ENCODE peak calls at places on chromosomes 13 and 19, in ten cellular contexts. R, J, L, D, O, H, U, K, E and P are unnamed samples.
A peak's percentile ranks its signal among the peaks of the same experiment; 100 is the strongest.

GRCh38 chr19:8261881-8262280 is 46.3 kb downstream of the CD320 start:
- DNase-seq in R (no peak), J (no peak), L (no peak), D (no peak), O (no peak), H (no peak), U (no peak), K (no peak), E (no peak), P (no peak)

GRCh38 chr19:13794388-13794751 is 873 bp upstream of the ZSWIM4 start:
- DNase-seq in R (peak; percentile 89), J (peak; percentile 68), L (no peak), D (peak; percentile 93), O (peak; percentile 93), H (no peak), U (peak; percentile 94), K (peak; percentile 98), E (peak; percentile 80), P (peak; percentile 80)

GRCh38 chr13:86082116-86082515 is 282.9 kb upstream of the SLITRK6 start:
- DNase-seq in R (no peak), J (no peak), L (no peak), D (no peak), O (no peak), H (no peak), U (no peak), K (no peak), E (no peak), P (no peak)

GRCh38 chr19:17775245-17775927 is 19.6 kb upstream of the B3GNT3 start:
- DNase-seq in R (no peak), J (peak; percentile 43), L (no peak), D (no peak), O (peak; percentile 46), H (no peak), U (no peak), K (peak; percentile 9), E (peak; percentile 78), P (no peak)

GRCh38 chr13:22077205-22077683 is 406.4 kb downstream of the FGF9 start:
- DNase-seq in R (no peak), J (no peak), L (no peak), D (no peak), O (no peak), H (no peak), U (no peak), K (no peak), E (no peak), P (no peak)

GRCh38 chr19:54532528-54532927 is 29.9 kb downstream of the LAIR2 start:
- DNase-seq in R (no peak), J (no peak), L (no peak), D (no peak), O (no peak), H (no peak), U (no peak), K (no peak), E (no peak), P (peak; percentile 34)

GRCh38 chr13:108561152-108561551 is 68.3 kb upstream of the MYO16 start:
- DNase-seq in R (no peak), J (no peak), L (no peak), D (no peak), O (no peak), H (no peak), U (no peak), K (no peak), E (no peak), P (no peak)

GRCh38 chr19:34985249-34986022 is 14.7 kb upstream of the GRAMD1A start:
- DNase-seq in R (peak; percentile 82), J (peak; percentile 23), L (no peak), D (peak; percentile 78), O (no peak), H (no peak), U (peak; percentile 46), K (peak; percentile 41), E (peak; percentile 64), P (peak; percentile 87)

GRCh38 chr19:48805452-48805851 is 5.4 kb downstream of the BCAT2 start:
- DNase-seq in R (no peak), J (no peak), L (no peak), D (no peak), O (no peak), H (no peak), U (no peak), K (no peak), E (no peak), P (no peak)

GRCh38 chr19:48806818-48807589 is 3.8 kb downstream of the BCAT2 start:
- DNase-seq in R (no peak), J (peak; percentile 60), L (no peak), D (no peak), O (no peak), H (no peak), U (no peak), K (peak; percentile 37), E (peak; percentile 86), P (no peak)

GRCh38 chr19:48807590-48808308 is 3.1 kb downstream of the BCAT2 start:
- DNase-seq in R (no peak), J (no peak), L (no peak), D (peak; percentile 51), O (no peak), H (no peak), U (no peak), K (no peak), E (peak; percentile 79), P (no peak)

GRCh38 chr19:48804496-48804895 is 6.3 kb downstream of the BCAT2 start:
- DNase-seq in R (no peak), J (no peak), L (no peak), D (no peak), O (no peak), H (no peak), U (no peak), K (no peak), E (no peak), P (no peak)

DNA sequence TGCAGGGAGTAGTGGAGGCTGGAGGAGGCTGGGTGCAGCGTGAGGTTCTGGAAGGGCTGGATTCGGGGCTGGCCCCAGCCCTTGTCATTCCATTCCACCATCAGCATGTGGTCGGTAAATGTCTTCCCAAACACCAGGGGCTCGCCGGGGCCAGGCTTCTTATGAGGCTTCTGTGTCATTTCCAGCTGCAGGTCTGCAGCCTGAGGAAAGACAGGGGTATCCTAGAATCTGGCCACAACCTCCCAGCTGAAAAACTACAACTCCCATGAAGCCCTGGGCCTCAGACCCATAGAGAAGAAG is 4.4 kb downstream of the BCAT2 start:
- DNase-seq in R (no peak), J (no peak), L (no peak), D (no peak), O (peak; percentile 45), H (no peak), U (no peak), K (no peak), E (no peak), P (no peak)
- H3K4me3 ChIP-seq in R (no peak overlapping the region), J (no peak overlapping the region), L (no peak overlapping the region), D (no peak overlapping the region), O (no peak overlapping the region), H (no peak overlapping the region), U (no peak overlapping the region), K (no peak overlapping the region), E (no peak overlapping the region), P (no peak overlapping the region)

DNA sequence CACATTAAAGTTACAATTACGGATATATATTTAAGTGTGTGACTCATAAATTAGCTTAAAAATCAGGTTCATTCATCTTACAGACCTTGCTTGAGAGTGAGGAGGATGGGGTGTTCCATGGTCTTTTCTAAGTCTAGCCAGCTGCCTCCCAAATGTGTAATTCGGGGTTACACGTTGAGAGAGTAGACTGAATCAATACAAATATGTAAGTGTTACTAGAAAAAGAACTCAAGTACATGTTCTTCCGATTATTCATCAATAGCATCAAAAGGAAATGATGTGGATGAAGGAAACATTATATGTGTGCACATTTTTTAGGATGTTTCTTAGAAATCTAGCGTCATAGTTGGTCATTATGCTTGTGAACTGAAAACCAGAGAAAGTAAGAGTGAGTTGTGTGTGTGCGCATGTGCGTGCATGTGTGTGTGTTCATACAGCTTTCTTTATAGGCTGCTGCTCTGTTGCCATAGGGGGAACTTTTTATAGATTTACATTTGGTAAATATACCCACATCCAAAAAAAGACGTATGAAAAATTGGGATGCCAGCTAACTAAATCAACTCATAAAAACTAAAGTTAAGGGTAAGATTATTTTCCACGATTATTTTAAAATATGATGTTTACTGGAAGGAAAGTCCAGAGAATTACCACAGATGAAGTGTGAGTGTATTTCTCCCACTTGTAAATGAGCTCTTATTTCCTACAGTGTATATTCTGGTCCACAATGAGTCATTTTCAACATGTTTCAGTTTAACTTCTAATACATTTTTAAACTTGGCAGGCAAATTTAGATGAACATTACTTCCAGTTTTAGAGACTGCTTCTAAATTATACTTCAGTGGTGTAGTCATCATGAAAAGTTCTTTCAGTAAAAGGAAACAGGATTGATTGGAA is 82.5 kb downstream of the PIBF1 start:
- DNase-seq in R (no peak), J (no peak), L (no peak), D (no peak), O (no peak), H (no peak), U (no peak), K (peak; percentile 54), E (no peak), P (no peak)
- H3K4me3 ChIP-seq in R (no peak overlapping the region), J (no peak overlapping the region), L (no peak overlapping the region), D (no peak overlapping the region), O (no peak overlapping the region), H (no peak overlapping the region), U (no peak overlapping the region), K (peak overlapping the region; percentile 2), E (no peak overlapping the region), P (no peak overlapping the region)

GRCh38 chr13:20130012-20130411 is 30.8 kb downstream of the GJA3 start:
- DNase-seq in R (no peak), J (no peak), L (no peak), D (no peak), O (no peak), H (no peak), U (no peak), K (no peak), E (no peak), P (no peak)

GRCh38 chr13:20127563-20128458 is 33.0 kb downstream of the GJA3 start:
- DNase-seq in R (peak; percentile 90), J (peak; percentile 38), L (no peak), D (peak; percentile 79), O (no peak), H (no peak), U (peak; percentile 25), K (peak; percentile 47), E (peak; percentile 67), P (peak; percentile 36)

GRCh38 chr13:20130652-20131051 is 30.2 kb downstream of the GJA3 start:
- DNase-seq in R (no peak), J (no peak), L (no peak), D (no peak), O (no peak), H (no peak), U (no peak), K (no peak), E (no peak), P (no peak)

GRCh38 chr13:20128459-20128927 is 32.4 kb downstream of the GJA3 start:
- DNase-seq in R (peak; percentile 62), J (peak; percentile 18), L (no peak), D (no peak), O (no peak), H (no peak), U (no peak), K (no peak), E (peak; percentile 53), P (peak; percentile 85)

DNA sequence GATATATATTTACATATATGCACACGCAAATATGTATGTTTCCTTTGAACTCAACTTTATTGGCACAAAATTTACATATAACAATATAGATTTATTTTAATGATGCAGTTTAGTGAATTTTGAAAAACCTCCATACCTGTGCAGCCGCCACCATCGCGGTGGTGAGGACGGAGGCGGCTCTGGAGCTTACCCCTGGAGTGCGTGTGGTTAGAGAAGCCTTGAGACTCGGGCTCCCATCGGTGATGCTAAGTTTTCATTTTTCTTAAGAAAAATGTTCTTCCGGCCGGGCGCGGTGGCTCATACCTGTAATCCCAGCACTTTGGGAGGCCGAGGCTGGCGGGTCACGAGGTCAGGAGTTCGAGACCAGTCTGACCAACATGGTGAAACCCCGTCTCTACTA is 31.8 kb downstream of the GJA3 start:
- DNase-seq in R (no peak), J (no peak), L (no peak), D (no peak), O (no peak), H (no peak), U (no peak), K (no peak), E (peak; percentile 44), P (no peak)
- H3K4me3 ChIP-seq in R (no peak overlapping the region), J (no peak overlapping the region), L (peak overlapping the region; percentile 63), D (no peak overlapping the region), O (no peak overlapping the region), H (peak overlapping the region; percentile 59), U (peak overlapping the region; percentile 78), K (no peak overlapping the region), E (no peak overlapping the region), P (no peak overlapping the region)

DNA sequence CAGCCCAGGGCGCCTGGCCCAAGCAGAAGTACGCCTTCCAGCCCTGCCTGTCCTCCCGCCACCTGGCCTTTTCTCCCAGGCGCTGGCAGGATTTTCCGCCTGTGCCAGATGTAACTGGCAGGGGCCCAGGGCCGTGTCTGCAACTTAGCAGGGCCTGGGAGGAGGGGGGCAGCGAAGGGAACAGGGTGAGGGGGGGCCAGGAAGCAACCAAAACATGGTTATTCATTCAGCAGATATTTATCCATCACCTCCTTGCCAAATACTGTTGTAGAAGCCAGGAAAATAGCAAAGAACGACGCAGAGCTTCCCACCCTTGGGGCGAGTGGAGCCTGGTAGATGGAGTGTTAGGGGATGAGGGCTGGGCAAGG is 5.6 kb downstream of the TLE6 start:
- DNase-seq in R (peak; percentile 96), J (peak; percentile 79), L (no peak), D (peak; percentile 95), O (no peak), H (no peak), U (peak; percentile 96), K (peak; percentile 98), E (peak; percentile 82), P (peak; percentile 98)
- H3K4me3 ChIP-seq in R (no peak overlapping the region), J (no peak overlapping the region), L (no peak overlapping the region), D (no peak overlapping the region), O (no peak overlapping the region), H (no peak overlapping the region), U (peak overlapping the region; percentile 69), K (peak overlapping the region; percentile 56), E (no peak overlapping the region), P (no peak overlapping the region)